ENCODE peak calls at places on chromosomes 11 and 22, in five cellular contexts. C, V, T, U and W are unnamed samples.

GRCh38 chr22:41481925-41482318 is 13.0 kb downstream of the ACO2 start:
- DNase-seq in C (no peak), V (no peak), T (no peak), U (no peak), W (no peak)

GRCh38 chr11:119797736-119798135 is 68.7 kb upstream of the NECTIN1 start:
- DNase-seq in C (no peak), V (no peak), T (no peak), U (no peak), W (no peak)

GRCh38 chr11:62497132-62497915 is 49.3 kb downstream of the AHNAK start:
- DNase-seq in C (peak), V (no peak), T (no peak), U (peak), W (peak)

GRCh38 chr22:41369089-41369745 is 12.5 kb upstream of the TEF start:
- DNase-seq in C (no peak), V (no peak), T (no peak), U (no peak), W (no peak)

GRCh38 chr22:26998134-26998533 is 340.7 kb downstream of the MIAT start:
- DNase-seq in C (no peak), V (no peak), T (no peak), U (no peak), W (no peak)

GRCh38 chr11:67500818-67501584 is 4.2 kb downstream of the PITPNM1 start:
- DNase-seq in C (no peak), V (no peak), T (peak), U (no peak), W (peak)

GRCh38 chr22:28627791-28628190 is 51.8 kb downstream of the TTC28 start:
- DNase-seq in C (no peak), V (no peak), T (no peak), U (no peak), W (no peak)

GRCh38 chr22:29269731-29270474 is 1.8 kb downstream of the EWSR1 start:
- DNase-seq in C (no peak), V (no peak), T (no peak), U (peak), W (no peak)

GRCh38 chr11:69105431-69106123 is 50.2 kb upstream of the SMIM38 start:
- DNase-seq in C (no peak), V (no peak), T (peak), U (no peak), W (no peak)

GRCh38 chr22:24424001-24424900 is 3.1 kb upstream of the ADORA2A start:
- DNase-seq in C (peak), V (no peak), T (no peak), U (peak), W (no peak)